ENCODE peak calls at places on chromosome 4, in four cellular contexts. H is sigmoid colon, J is breast epithelium, B is transverse colon. V is an unnamed sample.

GRCh38 chr4:74228691-74229640 is 71.0 kb downstream of the MTHFD2L start:
- DNase-seq in J (peak), H (peak), B (peak), V (peak)

GRCh38 chr4:113457886-113458285 is 303.7 kb downstream of the CAMK2D start:
- DNase-seq in H (no peak), B (no peak), J (no peak), V (no peak)

GRCh38 chr4:40124690-40125089 is 68.0 kb downstream of the N4BP2 start:
- DNase-seq in H (no peak), B (no peak), J (no peak), V (no peak)

GRCh38 chr4:38055566-38055965 is 95.4 kb downstream of the PTTG2 start:
- DNase-seq in J (no peak), B (no peak), H (no peak), V (no peak)

GRCh38 chr4:76307670-76308014 is 1.1 kb downstream of the STBD1 start:
- DNase-seq in J (no peak), B (peak), H (no peak), V (no peak)

GRCh38 chr4:86957214-86957613 is 22.4 kb downstream of the AFF1 start:
- DNase-seq in B (no peak), J (no peak), H (no peak), V (no peak)

GRCh38 chr4:74449571-74450297 is 4.8 kb downstream of the AREG start:
- DNase-seq in J (no peak), B (no peak), H (no peak), V (no peak)

GRCh38 chr4:95541889-95542607 is 6.7 kb downstream of the UNC5C start:
- DNase-seq in H (no peak), B (no peak), J (no peak), V (no peak)

GRCh38 chr4:123811763-123812390 is 415.3 kb downstream of the SPRY1 start:
- DNase-seq in J (no peak), B (no peak), H (no peak), V (no peak)

GRCh38 chr4:97994765-97995465 is 148.4 kb downstream of the STPG2 start:
- DNase-seq in J (no peak), B (no peak), H (no peak), V (no peak)

GRCh38 chr4:153560918-153561317 is 94.8 kb downstream of the TMEM131L start:
- DNase-seq in B (no peak), J (no peak), H (no peak), V (no peak)

GRCh38 chr4:70442474-70442873 is 29.5 kb upstream of the MUC7 start:
- DNase-seq in H (no peak), J (no peak), B (no peak), V (no peak)

GRCh38 chr4:123353656-123354055 is 42.9 kb upstream of the SPRY1 start:
- DNase-seq in B (no peak), J (no peak), H (no peak), V (no peak)

GRCh38 chr4:185591679-185592141 is 56.4 kb upstream of the PDLIM3 start:
- DNase-seq in J (no peak), H (no peak), B (no peak), V (peak)
- TF ChIP-seq CTCF in J (no peak), H (no peak), B (no peak), V (no peak)

GRCh38 chr4:1044469-1045192 is 33.2 kb downstream of the FGFRL1 start:
- DNase-seq in H (peak), B (no peak), J (no peak), V (no peak)

GRCh38 chr4:1042352-1043025 is 31.1 kb downstream of the FGFRL1 start:
- DNase-seq in H (no peak), B (no peak), J (no peak), V (no peak)

GRCh38 chr4:1045193-1045594 is 33.8 kb downstream of the FGFRL1 start:
- DNase-seq in B (no peak), J (no peak), H (peak), V (no peak)

GRCh38 chr4:1043162-1043561 is 31.7 kb downstream of the FGFRL1 start:
- DNase-seq in B (no peak), H (no peak), J (no peak), V (no peak)

GRCh38 chr4:1043658-1044468 is 32.4 kb downstream of the FGFRL1 start:
- DNase-seq in B (peak), J (peak), H (peak), V (no peak)
- TF ChIP-seq POLR2AphosphoS5 in B (peak), J (peak), H (no peak), V (no peak)

DNA sequence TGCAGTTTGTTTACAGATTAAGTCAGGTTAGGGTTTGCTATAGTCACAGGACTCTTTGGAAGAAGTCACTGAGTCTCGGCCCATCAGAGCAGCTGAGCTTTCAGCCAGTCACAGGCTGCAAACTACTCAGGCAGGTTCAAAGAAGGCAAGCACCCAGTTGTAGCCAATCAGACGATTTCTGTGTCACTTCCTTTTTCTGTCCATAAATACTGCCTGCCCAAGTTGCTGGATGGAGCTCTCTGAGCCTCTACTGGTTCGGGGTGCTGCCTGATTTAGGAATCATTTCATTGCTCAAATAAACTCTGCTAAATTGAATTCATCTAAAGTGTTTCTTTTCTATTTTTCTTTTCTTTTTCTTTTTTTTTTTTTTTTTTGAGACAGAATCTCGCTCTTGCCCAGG is 7.3 kb upstream of the SH3BP2 start:
- DNase-seq in B (no peak), J (no peak), H (peak), V (no peak)
- TF ChIP-seq POLR2A in B (no peak), J (no peak), H (no peak), V (no peak)

GRCh38 chr4:169047967-169048366 is 37.9 kb upstream of the CBR4 start:
- DNase-seq in B (no peak), H (no peak), J (no peak), V (no peak)

GRCh38 chr4:169044723-169045447 is 34.8 kb upstream of the CBR4 start:
- DNase-seq in B (no peak), J (no peak), H (no peak), V (no peak)

GRCh38 chr4:169042608-169043007 is 32.6 kb upstream of the CBR4 start:
- DNase-seq in H (no peak), J (no peak), B (no peak), V (no peak)

GRCh38 chr4:169048867-169049266 is 38.8 kb upstream of the CBR4 start:
- DNase-seq in J (no peak), B (no peak), H (no peak), V (no peak)

GRCh38 chr4:169045862-169046584 is 36.0 kb upstream of the CBR4 start:
- DNase-seq in H (no peak), J (no peak), B (no peak), V (no peak)
- TF ChIP-seq CTCF in H (no peak), J (no peak), B (no peak), V (no peak)

GRCh38 chr4:91448668-91449330 is 855.0 kb upstream of the GRID2 start:
- DNase-seq in H (no peak), B (no peak), J (no peak), V (no peak)

GRCh38 chr4:91447168-91447567 is 856.6 kb upstream of the GRID2 start:
- DNase-seq in H (no peak), J (no peak), B (no peak), V (no peak)
- TF ChIP-seq POLR2AphosphoS5 in H (no peak), J (no peak), B (no peak), V (no peak)

GRCh38 chr4:3499710-3500109 is 32.5 kb downstream of the LRPAP1 start:
- DNase-seq in J (no peak), H (no peak), B (no peak), V (no peak)

GRCh38 chr4:3500111-3500510 is 32.1 kb downstream of the LRPAP1 start:
- DNase-seq in B (no peak), J (no peak), H (no peak), V (no peak)

GRCh38 chr4:3500634-3501101 is 31.6 kb downstream of the LRPAP1 start:
- DNase-seq in H (no peak), B (no peak), J (no peak), V (no peak)

GRCh38 chr4:3501825-3502425 is 30.3 kb downstream of the LRPAP1 start:
- DNase-seq in J (no peak), H (no peak), B (no peak), V (no peak)

DNA sequence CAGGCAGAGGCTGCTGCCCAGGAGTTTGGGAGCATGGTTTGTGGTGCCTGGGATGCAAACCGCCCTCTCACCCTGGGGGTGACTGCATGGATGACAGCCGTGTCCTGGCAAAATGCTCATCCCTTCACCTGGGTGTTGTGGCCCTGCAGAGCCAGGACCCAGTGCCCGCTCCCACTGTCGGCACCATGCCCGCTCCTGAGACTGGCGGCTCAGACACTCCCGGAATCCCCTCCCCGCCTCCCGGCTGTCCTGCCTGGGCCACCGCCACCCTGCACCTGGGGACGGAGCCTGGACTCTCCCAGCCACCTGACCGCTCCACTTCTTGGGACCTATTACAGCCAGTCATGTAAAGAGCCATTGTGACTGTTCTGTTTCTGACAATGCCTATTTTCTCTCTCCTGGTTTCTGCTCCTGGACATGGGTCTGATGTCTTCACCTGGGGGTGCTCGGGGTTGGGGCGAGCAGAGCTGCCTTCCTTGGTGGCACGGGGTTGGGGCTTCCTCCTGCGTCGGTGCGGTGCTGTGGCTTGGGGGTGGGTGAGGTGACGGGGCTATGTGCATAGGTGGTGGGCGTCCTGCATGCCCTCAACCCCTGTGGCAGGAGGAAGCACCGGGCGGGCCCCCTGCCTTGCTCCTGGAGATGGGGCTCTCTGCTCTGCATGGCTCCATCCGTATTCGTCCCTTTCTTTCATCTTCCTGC is 30.9 kb downstream of the LRPAP1 start:
- DNase-seq in J (no peak), B (no peak), H (no peak), V (no peak)
- TF ChIP-seq POLR2A in J (no peak), B (no peak), H (no peak), V (no peak)

DNA sequence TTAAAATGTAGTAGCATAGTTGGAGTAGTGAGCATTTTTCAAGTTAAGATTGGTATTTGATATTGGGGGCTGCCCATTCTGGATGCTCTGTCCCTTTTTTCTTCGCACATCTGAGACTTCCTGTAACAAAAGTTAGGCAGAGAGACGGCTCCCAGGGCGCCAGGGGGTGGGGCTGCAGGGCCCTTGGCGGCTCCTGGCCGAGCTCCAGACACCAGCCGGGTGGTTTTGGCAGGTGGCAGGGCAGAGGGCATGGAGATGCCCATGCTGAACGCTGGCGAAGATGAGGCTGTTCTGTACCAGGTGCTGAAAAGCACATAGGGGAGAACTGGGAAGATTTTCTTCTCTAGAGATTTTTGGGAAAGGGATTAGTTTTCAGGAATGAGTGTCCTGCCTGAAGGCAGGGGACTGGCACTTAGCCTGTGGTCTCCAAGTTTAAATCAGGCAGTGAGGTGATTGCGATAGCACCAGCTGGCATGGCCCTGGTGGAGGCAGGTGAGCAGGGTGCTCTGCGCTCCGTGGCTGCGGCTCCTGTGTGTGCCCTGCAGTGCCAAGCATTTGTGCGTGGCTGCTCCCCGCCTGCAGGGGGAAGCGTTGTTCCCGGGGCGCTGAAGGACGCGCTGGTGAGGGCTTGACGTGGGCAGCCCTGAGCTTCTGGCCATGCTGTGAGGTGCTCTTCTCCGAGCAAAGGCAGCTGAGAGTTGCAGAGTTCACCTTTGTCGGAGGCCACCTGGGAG is 23.6 kb upstream of the HGFAC start:
- DNase-seq in B (no peak), J (no peak), H (peak), V (no peak)
- TF ChIP-seq CTCF in B (no peak), J (no peak), H (no peak), V (no peak)

GRCh38 chr4:6885953-6886557 is 23.6 kb upstream of the TBC1D14 start:
- DNase-seq in B (no peak), H (peak), J (peak), V (no peak)

GRCh38 chr4:6886886-6887285 is 22.7 kb upstream of the TBC1D14 start:
- DNase-seq in B (peak), J (no peak), H (no peak), V (no peak)

GRCh38 chr4:6889101-6889735 is 20.4 kb upstream of the TBC1D14 start:
- DNase-seq in B (no peak), J (no peak), H (peak), V (no peak)

GRCh38 chr4:6888506-6889071 is 21.0 kb upstream of the TBC1D14 start:
- DNase-seq in B (no peak), H (no peak), J (no peak), V (no peak)

GRCh38 chr4:6887591-6888371 is 21.8 kb upstream of the TBC1D14 start:
- DNase-seq in J (no peak), H (no peak), B (peak), V (no peak)
- TF ChIP-seq POLR2AphosphoS5 in J (no peak), H (no peak), B (no peak), V (no peak)

GRCh38 chr4:783133-783541 is 42.8 kb downstream of the CPLX1 start:
- DNase-seq in B (no peak), J (no peak), H (peak), V (no peak)

GRCh38 chr4:779555-779954 is 46.4 kb downstream of the CPLX1 start:
- DNase-seq in B (no peak), H (no peak), J (no peak), V (no peak)

GRCh38 chr4:780730-781492 is 45.0 kb downstream of the CPLX1 start:
- DNase-seq in B (no peak), H (no peak), J (no peak), V (no peak)

GRCh38 chr4:784401-785331 is 41.3 kb downstream of the CPLX1 start:
- DNase-seq in B (no peak), J (no peak), H (peak), V (no peak)

GRCh38 chr4:781493-782216 is 44.3 kb downstream of the CPLX1 start:
- DNase-seq in H (peak), J (peak), B (peak), V (peak)
- TF ChIP-seq POLR2A in H (peak), J (peak), B (peak), V (peak)

V was measured in prostate gland.